ENCODE peak calls at places on chromosomes 3 and 15, in nine cellular contexts. One of them, this sample, is unnamed.
A peak's percentile ranks its signal among the peaks of the same experiment; 100 is the strongest.

GRCh38 chr3:30657914-30658313 is 51.5 kb downstream of the TGFBR2 start:
- DNase-seq in hepatocyte: no peak
- DNase-seq in IMR-90: peak; percentile 23
- DNase-seq in mammary epithelial cell: no peak
- DNase-seq in tibial artery: no peak
- DNase-seq in A549: no peak
- DNase-seq in psoas muscle: no peak
- DNase-seq in A673: no peak
- DNase-seq in cardiac muscle cell: no peak
- DNase-seq in this sample: no peak

GRCh38 chr3:73762855-73763254 is 138.1 kb upstream of the PDZRN3 start:
- DNase-seq in hepatocyte: no peak
- DNase-seq in IMR-90: no peak
- DNase-seq in mammary epithelial cell: no peak
- DNase-seq in tibial artery: no peak
- DNase-seq in A549: no peak
- DNase-seq in psoas muscle: no peak
- DNase-seq in A673: no peak
- DNase-seq in cardiac muscle cell: no peak
- DNase-seq in this sample: no peak

GRCh38 chr15:35626531-35626930 is 80.6 kb upstream of the DPH6 start:
- DNase-seq in hepatocyte: no peak
- DNase-seq in IMR-90: peak; percentile 32
- DNase-seq in mammary epithelial cell: no peak
- DNase-seq in tibial artery: no peak
- DNase-seq in A549: no peak
- DNase-seq in psoas muscle: no peak
- DNase-seq in A673: no peak
- DNase-seq in cardiac muscle cell: no peak
- DNase-seq in this sample: no peak

GRCh38 chr15:45149060-45149459 is 19.3 kb downstream of the DUOX1 start:
- DNase-seq in hepatocyte: no peak
- DNase-seq in IMR-90: no peak
- DNase-seq in mammary epithelial cell: no peak
- DNase-seq in tibial artery: no peak
- DNase-seq in A549: no peak
- DNase-seq in psoas muscle: no peak
- DNase-seq in A673: no peak
- DNase-seq in cardiac muscle cell: no peak
- DNase-seq in this sample: no peak

GRCh38 chr15:90660195-90660995 is 56.8 kb upstream of the BLM start:
- DNase-seq in hepatocyte: peak; percentile 62
- DNase-seq in IMR-90: peak; percentile 91
- DNase-seq in mammary epithelial cell: peak; percentile 98
- DNase-seq in tibial artery: peak; percentile 93
- DNase-seq in A549: peak; percentile 47
- DNase-seq in psoas muscle: peak; percentile 85
- DNase-seq in A673: peak; percentile 84
- DNase-seq in cardiac muscle cell: no peak
- DNase-seq in this sample: peak; percentile 92

GRCh38 chr3:72336821-72337479 is 511.3 kb downstream of the SHQ1 start:
- DNase-seq in hepatocyte: peak; percentile 92
- DNase-seq in IMR-90: peak; percentile 46
- DNase-seq in mammary epithelial cell: peak; percentile 77
- DNase-seq in tibial artery: peak; percentile 87
- DNase-seq in A549: no peak
- DNase-seq in psoas muscle: peak; percentile 88
- DNase-seq in A673: peak; percentile 67
- DNase-seq in cardiac muscle cell: peak; percentile 56
- DNase-seq in this sample: peak; percentile 56

GRCh38 chr3:137097852-137098251 is 140.1 kb downstream of the IL20RB start:
- DNase-seq in hepatocyte: no peak
- DNase-seq in IMR-90: no peak
- DNase-seq in mammary epithelial cell: no peak
- DNase-seq in tibial artery: no peak
- DNase-seq in A549: no peak
- DNase-seq in psoas muscle: no peak
- DNase-seq in A673: no peak
- DNase-seq in cardiac muscle cell: no peak
- DNase-seq in this sample: no peak

GRCh38 chr15:95051881-95052280 is 820.5 kb downstream of the MCTP2 start:
- DNase-seq in hepatocyte: no peak
- DNase-seq in IMR-90: no peak
- DNase-seq in mammary epithelial cell: no peak
- DNase-seq in tibial artery: no peak
- DNase-seq in A549: no peak
- DNase-seq in psoas muscle: no peak
- DNase-seq in A673: no peak
- DNase-seq in cardiac muscle cell: no peak
- DNase-seq in this sample: no peak

GRCh38 chr3:196645917-196646735 is 6.6 kb downstream of the NRROS start:
- DNase-seq in hepatocyte: no peak
- DNase-seq in IMR-90: no peak
- DNase-seq in mammary epithelial cell: no peak
- DNase-seq in tibial artery: no peak
- DNase-seq in A549: no peak
- DNase-seq in psoas muscle: no peak
- DNase-seq in A673: no peak
- DNase-seq in cardiac muscle cell: no peak
- DNase-seq in this sample: no peak

GRCh38 chr15:26051771-26052685 is 188.9 kb upstream of the ATP10A start:
- DNase-seq in hepatocyte: peak; percentile 29
- DNase-seq in IMR-90: no peak
- DNase-seq in mammary epithelial cell: no peak
- DNase-seq in tibial artery: peak; percentile 70
- DNase-seq in A549: no peak
- DNase-seq in psoas muscle: peak; percentile 43
- DNase-seq in A673: peak; percentile 22
- DNase-seq in cardiac muscle cell: no peak
- DNase-seq in this sample: no peak

GRCh38 chr15:55998478-55998877 is 5.1 kb upstream of the NEDD4 start:
- DNase-seq in hepatocyte: no peak
- DNase-seq in IMR-90: no peak
- DNase-seq in mammary epithelial cell: peak; percentile 67
- DNase-seq in tibial artery: no peak
- DNase-seq in A549: no peak
- DNase-seq in psoas muscle: no peak
- DNase-seq in A673: no peak
- DNase-seq in cardiac muscle cell: no peak
- DNase-seq in this sample: no peak

GRCh38 chr3:151371531-151371930 is 13.0 kb downstream of the P2RY12 start:
- DNase-seq in hepatocyte: no peak
- DNase-seq in IMR-90: peak; percentile 17
- DNase-seq in mammary epithelial cell: no peak
- DNase-seq in tibial artery: no peak
- DNase-seq in A549: no peak
- DNase-seq in psoas muscle: no peak
- DNase-seq in A673: no peak
- DNase-seq in cardiac muscle cell: no peak
- DNase-seq in this sample: no peak

GRCh38 chr3:188126271-188126670 is 27.7 kb upstream of the LPP start:
- DNase-seq in hepatocyte: no peak
- DNase-seq in IMR-90: peak; percentile 80
- DNase-seq in mammary epithelial cell: no peak
- DNase-seq in tibial artery: no peak
- DNase-seq in A549: no peak
- DNase-seq in psoas muscle: no peak
- DNase-seq in A673: no peak
- DNase-seq in cardiac muscle cell: no peak
- DNase-seq in this sample: no peak

GRCh38 chr3:179149239-179149887 is 1.2 kb downstream of the PIK3CA start:
- DNase-seq in hepatocyte: peak; percentile 33
- DNase-seq in IMR-90: peak; percentile 32
- DNase-seq in mammary epithelial cell: peak; percentile 65
- DNase-seq in tibial artery: no peak
- DNase-seq in A549: peak; percentile 22
- DNase-seq in psoas muscle: no peak
- DNase-seq in A673: no peak
- DNase-seq in cardiac muscle cell: peak; percentile 57
- DNase-seq in this sample: peak; percentile 17

GRCh38 chr15:47570451-47570850 is 146.9 kb upstream of the SEMA6D start:
- DNase-seq in hepatocyte: no peak
- DNase-seq in IMR-90: no peak
- DNase-seq in mammary epithelial cell: no peak
- DNase-seq in tibial artery: no peak
- DNase-seq in A549: no peak
- DNase-seq in psoas muscle: no peak
- DNase-seq in A673: no peak
- DNase-seq in cardiac muscle cell: no peak
- DNase-seq in this sample: no peak

GRCh38 chr3:133880287-133880686 is 15.4 kb downstream of the RAB6B start:
- DNase-seq in hepatocyte: no peak
- DNase-seq in IMR-90: no peak
- DNase-seq in mammary epithelial cell: no peak
- DNase-seq in tibial artery: no peak
- DNase-seq in A549: no peak
- DNase-seq in psoas muscle: no peak
- DNase-seq in A673: no peak
- DNase-seq in cardiac muscle cell: no peak
- DNase-seq in this sample: no peak

GRCh38 chr15:92091155-92091734 is 237.7 kb downstream of the SLCO3A1 start:
- DNase-seq in hepatocyte: peak; percentile 87
- DNase-seq in IMR-90: peak; percentile 11
- DNase-seq in mammary epithelial cell: peak; percentile 27
- DNase-seq in tibial artery: no peak
- DNase-seq in A549: peak; percentile 60
- DNase-seq in psoas muscle: no peak
- DNase-seq in A673: peak; percentile 31
- DNase-seq in cardiac muscle cell: peak; percentile 81
- DNase-seq in this sample: peak; percentile 21

GRCh38 chr3:145776782-145777408 is 384.1 kb downstream of the PLOD2 start:
- DNase-seq in hepatocyte: peak; percentile 84
- DNase-seq in IMR-90: peak; percentile 54
- DNase-seq in mammary epithelial cell: peak; percentile 35
- DNase-seq in tibial artery: no peak
- DNase-seq in A549: peak; percentile 68
- DNase-seq in psoas muscle: no peak
- DNase-seq in A673: peak; percentile 73
- DNase-seq in cardiac muscle cell: peak; percentile 68
- DNase-seq in this sample: peak; percentile 81

GRCh38 chr3:145785650-145786049 is 375.3 kb downstream of the PLOD2 start:
- DNase-seq in hepatocyte: no peak
- DNase-seq in IMR-90: no peak
- DNase-seq in mammary epithelial cell: no peak
- DNase-seq in tibial artery: no peak
- DNase-seq in A549: no peak
- DNase-seq in psoas muscle: no peak
- DNase-seq in A673: no peak
- DNase-seq in cardiac muscle cell: no peak
- DNase-seq in this sample: no peak

GRCh38 chr3:145780301-145780700 is 380.7 kb downstream of the PLOD2 start:
- DNase-seq in hepatocyte: no peak
- DNase-seq in IMR-90: no peak
- DNase-seq in mammary epithelial cell: no peak
- DNase-seq in tibial artery: no peak
- DNase-seq in A549: no peak
- DNase-seq in psoas muscle: no peak
- DNase-seq in A673: no peak
- DNase-seq in cardiac muscle cell: no peak
- DNase-seq in this sample: no peak
- TF ChIP-seq CTCF in hepatocyte: no peak
- TF ChIP-seq CTCF in IMR-90: no peak
- TF ChIP-seq CTCF in mammary epithelial cell: no peak
- TF ChIP-seq CTCF in tibial artery: no peak
- TF ChIP-seq CTCF in A549: no peak
- TF ChIP-seq CTCF in psoas muscle: no peak
- TF ChIP-seq CTCF in A673: no peak
- TF ChIP-seq CTCF in cardiac muscle cell: no peak
- TF ChIP-seq CTCF in this sample: no peak

DNA sequence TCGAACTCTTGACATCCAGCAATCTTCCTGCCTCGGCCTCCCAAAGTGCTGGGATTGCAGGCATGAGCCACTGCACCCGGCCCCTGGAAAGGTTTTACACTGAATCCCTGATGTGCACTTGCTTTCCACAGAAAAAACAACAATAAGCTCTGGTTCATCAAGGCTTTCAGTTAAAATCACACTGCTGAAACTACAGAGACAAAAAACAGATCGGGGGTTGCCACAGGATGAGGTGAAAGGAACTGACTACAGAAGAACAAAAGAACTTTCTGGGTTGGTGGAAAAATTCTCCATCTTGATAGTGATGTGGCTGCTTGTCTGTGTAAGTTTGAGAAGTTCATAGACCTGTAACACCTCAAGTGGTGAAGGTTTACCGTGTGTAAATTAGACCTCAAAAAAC is 2.9 kb downstream of the RAB43 start:
- DNase-seq in hepatocyte: no peak
- DNase-seq in IMR-90: no peak
- DNase-seq in mammary epithelial cell: no peak
- DNase-seq in tibial artery: no peak
- DNase-seq in A549: no peak
- DNase-seq in psoas muscle: no peak
- DNase-seq in A673: no peak
- DNase-seq in cardiac muscle cell: no peak
- DNase-seq in this sample: no peak
- H3K4me3 ChIP-seq in hepatocyte: no peak overlapping the region
- H3K4me3 ChIP-seq in IMR-90: no peak overlapping the region
- H3K4me3 ChIP-seq in mammary epithelial cell: no peak overlapping the region
- H3K4me3 ChIP-seq in tibial artery: no peak overlapping the region
- H3K4me3 ChIP-seq in A549: no peak overlapping the region
- H3K4me3 ChIP-seq in psoas muscle: no peak overlapping the region
- H3K4me3 ChIP-seq in A673: no peak overlapping the region
- H3K4me3 ChIP-seq in cardiac muscle cell: no peak overlapping the region
- H3K4me3 ChIP-seq in this sample: no peak overlapping the region

DNA sequence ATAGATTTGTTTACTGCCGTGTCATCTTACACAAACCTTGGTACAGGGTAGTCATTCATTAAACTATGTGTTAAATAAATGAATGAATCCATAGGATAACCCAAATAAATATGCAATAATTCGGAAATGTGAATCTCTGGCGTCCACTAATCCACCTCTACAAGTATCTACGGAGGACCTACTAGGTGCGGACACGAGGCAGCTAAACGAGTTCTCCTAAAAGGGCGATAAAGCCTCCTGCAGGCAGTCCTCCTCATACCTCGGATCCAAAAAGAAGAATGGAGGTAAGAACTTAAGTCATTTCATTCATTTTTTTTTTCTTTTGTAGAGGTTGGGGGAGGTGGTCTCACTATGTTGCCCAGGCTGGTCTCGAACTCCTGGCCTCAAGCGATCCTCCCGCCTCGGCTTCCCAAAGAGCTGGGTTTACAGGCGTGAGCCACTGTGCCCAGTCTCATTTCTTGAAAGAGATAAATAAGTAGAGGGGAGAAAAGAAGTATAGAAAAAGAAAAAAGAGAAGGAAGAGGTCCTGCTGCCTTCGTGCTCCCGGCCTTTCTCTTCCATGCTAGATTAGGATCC is 711 bp upstream of the RPL35A start:
- DNase-seq in hepatocyte: no peak
- DNase-seq in IMR-90: no peak
- DNase-seq in mammary epithelial cell: no peak
- DNase-seq in tibial artery: no peak
- DNase-seq in A549: no peak
- DNase-seq in psoas muscle: no peak
- DNase-seq in A673: no peak
- DNase-seq in cardiac muscle cell: no peak
- DNase-seq in this sample: no peak
- H3K27ac ChIP-seq in hepatocyte: peak overlapping the region; percentile 82
- H3K27ac ChIP-seq in IMR-90: peak overlapping the region; percentile 12
- H3K27ac ChIP-seq in mammary epithelial cell: peak overlapping the region; percentile 95
- H3K27ac ChIP-seq in tibial artery: peak overlapping the region; percentile 84
- H3K27ac ChIP-seq in A549: peak overlapping the region; percentile 96
- H3K27ac ChIP-seq in psoas muscle: peak overlapping the region; percentile 93
- H3K27ac ChIP-seq in A673: peak overlapping the region; percentile 96
- H3K27ac ChIP-seq in cardiac muscle cell: peak overlapping the region; percentile 95
- H3K27ac ChIP-seq in this sample: peak overlapping the region; percentile 99

GRCh38 chr3:12370758-12371157 is 81.9 kb downstream of the PPARG start:
- DNase-seq in hepatocyte: peak; percentile 25
- DNase-seq in IMR-90: peak; percentile 36
- DNase-seq in mammary epithelial cell: no peak
- DNase-seq in tibial artery: no peak
- DNase-seq in A549: peak; percentile 45
- DNase-seq in psoas muscle: no peak
- DNase-seq in A673: peak; percentile 14
- DNase-seq in cardiac muscle cell: no peak
- DNase-seq in this sample: no peak
- TF ChIP-seq CTCF in hepatocyte: no peak
- TF ChIP-seq CTCF in IMR-90: peak; percentile 17
- TF ChIP-seq CTCF in mammary epithelial cell: no peak
- TF ChIP-seq CTCF in tibial artery: no peak
- TF ChIP-seq CTCF in A549: peak; percentile 31
- TF ChIP-seq CTCF in psoas muscle: no peak
- TF ChIP-seq CTCF in A673: no peak
- TF ChIP-seq CTCF in cardiac muscle cell: peak; percentile 25
- TF ChIP-seq CTCF in this sample: peak; percentile 48